ENCODE peak calls at places on chromosomes 1 and 21, in four cellular contexts. One of them, this sample, is unnamed.
A peak's percentile ranks its signal among the peaks of the same experiment; 100 is the strongest.

GRCh38 chr1:214552174-214552608 is 789 bp upstream of the PTPN14 start:
- DNase-seq in H1: peak; percentile 75
- DNase-seq in transverse colon: peak; percentile 65
- DNase-seq in NT2/D1: peak; percentile 67
- DNase-seq in this sample: peak; percentile 92

GRCh38 chr1:203364013-203364730 is 13.2 kb upstream of the FMOD start:
- DNase-seq in H1: no peak
- DNase-seq in transverse colon: peak; percentile 51
- DNase-seq in NT2/D1: no peak
- DNase-seq in this sample: no peak

GRCh38 chr1:53294557-53294956 is 33.3 kb downstream of the LRP8 start:
- DNase-seq in H1: no peak
- DNase-seq in transverse colon: no peak
- DNase-seq in NT2/D1: no peak
- DNase-seq in this sample: peak; percentile 94

GRCh38 chr1:69103705-69104385 is 463.9 kb upstream of the LRRC7 start:
- DNase-seq in H1: no peak
- DNase-seq in transverse colon: no peak
- DNase-seq in NT2/D1: no peak
- DNase-seq in this sample: no peak

GRCh38 chr21:28804089-28804670 is 188.5 kb downstream of the LTN1 start:
- DNase-seq in H1: no peak
- DNase-seq in transverse colon: no peak
- DNase-seq in NT2/D1: no peak
- DNase-seq in this sample: no peak

GRCh38 chr1:43822040-43822439 is 111.6 kb upstream of the ARTN start:
- DNase-seq in H1: peak; percentile 19
- DNase-seq in transverse colon: no peak
- DNase-seq in NT2/D1: peak; percentile 50
- DNase-seq in this sample: peak; percentile 82

GRCh38 chr1:45007311-45007710 is 3.8 kb downstream of the HECTD3 start:
- DNase-seq in H1: no peak
- DNase-seq in transverse colon: no peak
- DNase-seq in NT2/D1: no peak
- DNase-seq in this sample: no peak

GRCh38 chr1:81453345-81453703 is 347.4 kb upstream of the ADGRL2 start:
- DNase-seq in H1: no peak
- DNase-seq in transverse colon: no peak
- DNase-seq in NT2/D1: no peak
- DNase-seq in this sample: no peak

GRCh38 chr1:212782422-212783154 is 9.0 kb downstream of the NSL1 start:
- DNase-seq in H1: no peak
- DNase-seq in transverse colon: no peak
- DNase-seq in NT2/D1: no peak
- DNase-seq in this sample: peak; percentile 37

GRCh38 chr1:6075747-6076146 is 30.1 kb downstream of the KCNAB2 start:
- DNase-seq in H1: no peak
- DNase-seq in transverse colon: no peak
- DNase-seq in NT2/D1: no peak
- DNase-seq in this sample: no peak

GRCh38 chr1:233316473-233316872 is 11.1 kb upstream of the MAP3K21 start:
- DNase-seq in H1: no peak
- DNase-seq in transverse colon: no peak
- DNase-seq in NT2/D1: no peak
- DNase-seq in this sample: no peak

GRCh38 chr1:33921281-33921680 is 57.4 kb downstream of the HMGB4 start:
- DNase-seq in H1: no peak
- DNase-seq in transverse colon: no peak
- DNase-seq in NT2/D1: no peak
- DNase-seq in this sample: no peak

GRCh38 chr1:166884040-166884642 is 8.1 kb upstream of the TADA1 start:
- DNase-seq in H1: peak; percentile 66
- DNase-seq in transverse colon: peak; percentile 53
- DNase-seq in NT2/D1: peak; percentile 62
- DNase-seq in this sample: peak; percentile 67

GRCh38 chr1:244065960-244066388 is 14.9 kb downstream of the ZBTB18 start:
- DNase-seq in H1: no peak
- DNase-seq in transverse colon: no peak
- DNase-seq in NT2/D1: no peak
- DNase-seq in this sample: no peak

GRCh38 chr1:37439672-37439995 is 34.7 kb upstream of the ZC3H12A start:
- DNase-seq in H1: no peak
- DNase-seq in transverse colon: no peak
- DNase-seq in NT2/D1: peak; percentile 63
- DNase-seq in this sample: no peak

GRCh38 chr1:20555758-20556120 is 3.4 kb downstream of the FAM43B start:
- DNase-seq in H1: no peak
- DNase-seq in transverse colon: no peak
- DNase-seq in NT2/D1: no peak
- DNase-seq in this sample: no peak

GRCh38 chr1:51906306-51907078 is 28.0 kb upstream of the NRDC start:
- DNase-seq in H1: no peak
- DNase-seq in transverse colon: no peak
- DNase-seq in NT2/D1: no peak
- DNase-seq in this sample: no peak

GRCh38 chr1:29379438-29380073 is 143.2 kb downstream of the PTPRU start:
- DNase-seq in H1: peak; percentile 44
- DNase-seq in transverse colon: no peak
- DNase-seq in NT2/D1: peak; percentile 85
- DNase-seq in this sample: no peak
- H3K9me3 ChIP-seq in H1: peaks cover 19% of the 10 kb centered on the region
- H3K9me3 ChIP-seq in transverse colon: peaks cover 24% of the 10 kb centered on the region
- H3K9me3 ChIP-seq in NT2/D1: peaks cover 63% of the 10 kb centered on the region
- H3K9me3 ChIP-seq in this sample: no peaks in the 10 kb centered on the region

GRCh38 chr21:44650973-44651675 is 3.3 kb downstream of the KRTAP12-4 start:
- DNase-seq in H1: no peak
- DNase-seq in transverse colon: no peak
- DNase-seq in NT2/D1: no peak
- DNase-seq in this sample: peak; percentile 50
- H3K9me3 ChIP-seq in H1: no peaks in the 10 kb centered on the region
- H3K9me3 ChIP-seq in transverse colon: no peaks in the 10 kb centered on the region
- H3K9me3 ChIP-seq in NT2/D1: no peaks in the 10 kb centered on the region
- H3K9me3 ChIP-seq in this sample: no peaks in the 10 kb centered on the region

GRCh38 chr21:26447932-26448331 is 125.2 kb downstream of the CYYR1 start:
- DNase-seq in H1: no peak
- DNase-seq in transverse colon: no peak
- DNase-seq in NT2/D1: no peak
- DNase-seq in this sample: no peak
- H3K9me3 ChIP-seq in H1: no peaks in the 10 kb centered on the region
- H3K9me3 ChIP-seq in transverse colon: no peaks in the 10 kb centered on the region
- H3K9me3 ChIP-seq in NT2/D1: no peaks in the 10 kb centered on the region
- H3K9me3 ChIP-seq in this sample: no peaks in the 10 kb centered on the region

GRCh38 chr1:41174170-41174569 is 67.9 kb downstream of the SCMH1 start:
- DNase-seq in H1: no peak
- DNase-seq in transverse colon: no peak
- DNase-seq in NT2/D1: no peak
- DNase-seq in this sample: no peak
- H3K9me3 ChIP-seq in H1: peaks cover 13% of the 10 kb centered on the region
- H3K9me3 ChIP-seq in transverse colon: no peaks in the 10 kb centered on the region
- H3K9me3 ChIP-seq in NT2/D1: peaks cover 27% of the 10 kb centered on the region
- H3K9me3 ChIP-seq in this sample: no peaks in the 10 kb centered on the region

DNA sequence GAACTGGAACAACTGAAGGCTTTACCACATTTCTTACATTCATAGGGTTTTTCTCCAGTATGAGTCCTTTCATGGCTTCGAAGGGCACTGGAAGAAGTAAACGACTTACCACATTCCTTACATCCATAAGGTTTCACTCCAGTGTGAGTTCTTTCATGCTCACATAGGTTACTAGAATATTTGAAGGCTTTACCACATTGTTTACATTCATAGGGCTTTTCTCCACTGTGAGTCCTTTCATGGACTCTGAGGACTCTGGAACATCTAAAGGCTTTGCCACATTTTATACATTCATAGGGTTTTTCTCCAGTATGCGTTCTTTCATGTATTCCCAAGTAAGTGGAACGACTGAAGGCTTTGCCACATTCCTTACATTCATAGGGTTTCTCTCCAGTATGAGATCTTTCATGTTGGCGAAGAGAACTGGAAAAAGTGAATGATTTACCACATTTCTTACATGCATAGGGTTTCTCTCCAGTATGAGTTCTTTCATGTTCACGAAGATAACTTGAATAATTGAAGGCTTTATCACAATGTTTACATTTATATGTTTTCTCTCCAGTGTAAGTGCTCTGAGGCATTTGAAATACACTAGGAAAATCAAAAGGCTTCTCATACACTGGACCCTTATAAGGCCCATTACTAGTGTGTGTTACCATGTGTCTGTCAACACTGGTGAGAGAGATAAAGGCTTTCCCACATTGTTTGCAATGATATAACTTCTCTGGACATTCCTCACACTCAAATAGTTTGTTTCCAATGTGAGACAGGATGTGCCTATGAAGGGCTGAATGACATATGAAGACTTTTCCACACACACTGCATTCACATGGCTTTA is 29.8 kb upstream of the ZNF695 start:
- DNase-seq in H1: no peak
- DNase-seq in transverse colon: no peak
- DNase-seq in NT2/D1: no peak
- DNase-seq in this sample: no peak
- H3K9me3 ChIP-seq in H1: peaks cover 75% of the 10 kb centered on the region
- H3K9me3 ChIP-seq in transverse colon: peaks cover 57% of the 10 kb centered on the region
- H3K9me3 ChIP-seq in NT2/D1: peaks cover 99% of the 10 kb centered on the region
- H3K9me3 ChIP-seq in this sample: peaks cover 15% of the 10 kb centered on the region